ENCODE peak calls at places on chromosomes 6 and 20, in six cellular contexts. Q is Caco-2; S is pons; T is T-helper 2 cell; Z is fibroblast of mammary gland; F is activated CD4-positive, CD25-positive, alpha-beta regulatory T cell. R is an unnamed sample.

GRCh38 chr6:143283887-143284640 is 166.4 kb downstream of the ADAT2 start:
- DNase-seq in Q (no peak), S (no peak), T (no peak), Z (peak), F (no peak), R (no peak)

GRCh38 chr6:163780993-163781392 is 366.5 kb downstream of the QKI start:
- DNase-seq in Q (no peak), S (peak), T (no peak), Z (no peak), F (no peak), R (no peak)

GRCh38 chr6:44771647-44772415 is 384.3 kb downstream of the CDC5L start:
- DNase-seq in Q (no peak), S (peak), T (no peak), Z (peak), F (no peak), R (no peak)

GRCh38 chr6:17491416-17492142 is 98.2 kb downstream of the CAP2 start:
- DNase-seq in Q (no peak), S (no peak), T (no peak), Z (no peak), F (no peak), R (no peak)

GRCh38 chr6:88823998-88824397 is 139.4 kb downstream of the RNGTT start:
- DNase-seq in Q (no peak), S (no peak), T (no peak), Z (peak), F (no peak), R (no peak)

GRCh38 chr6:108156180-108156937 is 9.5 kb upstream of the NR2E1 start:
- DNase-seq in Q (no peak), S (no peak), T (no peak), Z (no peak), F (no peak), R (no peak)

GRCh38 chr20:23691675-23692074 is 2.8 kb upstream of the CST4 start:
- DNase-seq in Q (no peak), S (no peak), T (no peak), Z (peak), F (no peak), R (no peak)

GRCh38 chr6:18148304-18149025 is 6.4 kb downstream of the TPMT start:
- DNase-seq in Q (peak), S (no peak), T (no peak), Z (peak), F (no peak), R (no peak)

GRCh38 chr6:1348675-1349074 is 36.8 kb downstream of the FOXQ1 start:
- DNase-seq in Q (no peak), S (no peak), T (no peak), Z (peak), F (no peak), R (no peak)

GRCh38 chr20:57411406-57412283 is 20.4 kb downstream of the RBM38 start:
- DNase-seq in Q (no peak), S (no peak), T (no peak), Z (no peak), F (no peak), R (no peak)

GRCh38 chr20:51462566-51463276 is 79.8 kb downstream of the NFATC2 start:
- DNase-seq in Q (peak), S (peak), T (no peak), Z (peak), F (no peak), R (peak)

GRCh38 chr6:40688214-40688761 is 101.1 kb upstream of the LRFN2 start:
- DNase-seq in Q (no peak), S (no peak), T (no peak), Z (no peak), F (no peak), R (no peak)

GRCh38 chr6:16200231-16200941 is 38.0 kb upstream of the GMPR start:
- DNase-seq in Q (no peak), S (peak), T (no peak), Z (no peak), F (no peak), R (peak)

GRCh38 chr6:29376003-29376402 is 912 bp upstream of the OR12D3 start:
- DNase-seq in Q (no peak), S (no peak), T (no peak), Z (peak), F (no peak), R (no peak)

GRCh38 chr6:26322645-26323482 is 42.1 kb upstream of the BTN3A2 start:
- DNase-seq in Q (peak), S (peak), T (no peak), Z (peak), F (peak), R (peak)

GRCh38 chr6:85127179-85127498 is 322.7 kb upstream of the NT5E start:
- DNase-seq in Q (no peak), S (no peak), T (no peak), Z (no peak), F (no peak), R (no peak)

GRCh38 chr6:68635412-68635705 is 277 bp downstream of the ADGRB3 start:
- DNase-seq in Q (no peak), S (no peak), T (no peak), Z (no peak), F (no peak), R (no peak)

R was measured in C1 segment of cervical spinal cord.